ENCODE peak calls at places on chromosomes 6 and 20, in seven cellular contexts. F is memory B cell; N is stimulated activated CD8-positive, alpha-beta memory T cell treated with anti-CD3 and anti-CD28 coated beads, Interleukin-4, amount 100 ng/mL, for 48 hours; E is kidney tubule cell; M is heart right ventricle; U is HTR-8/SVneo; X is left cardiac atrium. H is an unnamed sample.

GRCh38 chr6:33828764-33829731 is 25.2 kb upstream of the MLN start:
- DNase-seq in F (no peak), N (no peak), E (no peak), M (peak), U (no peak), X (no peak), H (no peak)

GRCh38 chr6:109428889-109429477 is 11.4 kb downstream of the PPIL6 start:
- DNase-seq in F (no peak), N (no peak), E (no peak), M (no peak), U (no peak), X (no peak), H (no peak)

GRCh38 chr20:45307076-45307645 is 521 bp downstream of the RBPJL start:
- DNase-seq in F (no peak), N (no peak), E (no peak), M (no peak), U (no peak), X (no peak), H (no peak)

GRCh38 chr6:1802495-1803395 is 193.0 kb downstream of the FOXC1 start:
- DNase-seq in F (no peak), N (no peak), E (peak), M (no peak), U (no peak), X (no peak), H (no peak)

GRCh38 chr20:22815584-22815983 is 219.5 kb upstream of the SSTR4 start:
- DNase-seq in F (no peak), N (no peak), E (no peak), M (no peak), U (no peak), X (no peak), H (no peak)

GRCh38 chr6:45835725-45836437 is 179.8 kb downstream of the CLIC5 start:
- DNase-seq in F (no peak), N (peak), E (peak), M (no peak), U (no peak), X (no peak), H (no peak)

GRCh38 chr6:30067460-30068139 is 602 bp downstream of the PPP1R11 start:
- DNase-seq in F (no peak), N (no peak), E (no peak), M (no peak), U (no peak), X (peak), H (no peak)

GRCh38 chr6:96491926-96492325 is 29.7 kb upstream of the UFL1 start:
- DNase-seq in F (no peak), N (no peak), E (no peak), M (no peak), U (no peak), X (no peak), H (no peak)

GRCh38 chr6:102798631-102799030 is 1405.1 kb downstream of the GRIK2 start:
- DNase-seq in F (no peak), N (no peak), E (no peak), M (no peak), U (no peak), X (no peak), H (no peak)

GRCh38 chr6:139659196-139659595 is 284.7 kb upstream of the CITED2 start:
- DNase-seq in F (no peak), N (no peak), E (no peak), M (no peak), U (no peak), X (no peak), H (no peak)

GRCh38 chr6:32086661-32087573 is 22.2 kb downstream of the TNXB start:
- DNase-seq in F (no peak), N (peak), E (peak), M (no peak), U (peak), X (no peak), H (no peak)

GRCh38 chr6:710601-711571 is 17.9 kb upstream of the EXOC2 start:
- DNase-seq in F (peak), N (peak), E (peak), M (peak), U (peak), X (peak), H (peak)

GRCh38 chr6:33716379-33716778 is 4.9 kb upstream of the UQCC2 start:
- DNase-seq in F (no peak), N (no peak), E (peak), M (no peak), U (no peak), X (no peak), H (no peak)

GRCh38 chr20:38872036-38872435 is 54.2 kb upstream of the FAM83D start:
- DNase-seq in F (no peak), N (no peak), E (peak), M (no peak), U (no peak), X (no peak), H (no peak)

GRCh38 chr20:48583801-48584200 is 244.0 kb downstream of the PREX1 start:
- DNase-seq in F (no peak), N (no peak), E (no peak), M (no peak), U (no peak), X (no peak), H (no peak)

GRCh38 chr6:111417181-111417585 is 65.8 kb downstream of the REV3L start:
- DNase-seq in F (no peak), N (no peak), E (no peak), M (no peak), U (no peak), X (no peak), H (no peak)

GRCh38 chr6:39037707-39038106 is 10.9 kb upstream of the GLP1R start:
- DNase-seq in F (no peak), N (no peak), E (no peak), M (no peak), U (no peak), X (no peak), H (no peak)

GRCh38 chr20:59748555-59749292 is 144.4 kb downstream of the PHACTR3 start:
- DNase-seq in F (no peak), N (no peak), E (no peak), M (no peak), U (no peak), X (no peak), H (no peak)

GRCh38 chr6:17983712-17984111 is 3.7 kb downstream of the KIF13A start:
- DNase-seq in F (no peak), N (no peak), E (no peak), M (no peak), U (no peak), X (no peak), H (no peak)

GRCh38 chr6:71393471-71393870 is 104.9 kb downstream of the OGFRL1 start:
- DNase-seq in F (no peak), N (no peak), E (peak), M (no peak), U (no peak), X (no peak), H (no peak)